ENCODE peak calls at places on chromosome 3, in four cellular contexts. X is H1, E is HepG2, G is GM12878. J is an unnamed sample.

GRCh38 chr3:116238863-116239262 is 206.4 kb downstream of the LSAMP start:
- DNase-seq in X (no peak), E (no peak), G (no peak), J (no peak)

GRCh38 chr3:30632065-30632464 is 25.7 kb downstream of the TGFBR2 start:
- DNase-seq in X (no peak), E (no peak), G (no peak), J (no peak)

GRCh38 chr3:58665410-58665809 is 1.2 kb downstream of the FAM3D start:
- DNase-seq in X (no peak), E (no peak), G (no peak), J (no peak)

GRCh38 chr3:28853830-28854229 is 427.0 kb upstream of the RBMS3 start:
- DNase-seq in X (no peak), E (no peak), G (no peak), J (no peak)

GRCh38 chr3:44058022-44058867 is 183.4 kb upstream of the TOPAZ1 start:
- DNase-seq in X (no peak), E (no peak), G (peak), J (no peak)

GRCh38 chr3:57757642-57758297 is 1.7 kb downstream of the SLMAP start:
- DNase-seq in X (no peak), E (peak), G (no peak), J (no peak)

GRCh38 chr3:142618917-142619401 is 22.8 kb downstream of the PLS1 start:
- DNase-seq in X (no peak), E (peak), G (no peak), J (no peak)

GRCh38 chr3:183430325-183430957 is 2.0 kb upstream of the MCF2L2 start:
- DNase-seq in X (no peak), E (no peak), G (no peak), J (no peak)

GRCh38 chr3:95511915-95512314 is 1302.5 kb upstream of the EPHA6 start:
- DNase-seq in X (no peak), E (no peak), G (no peak), J (no peak)

GRCh38 chr3:30747771-30748281 is 141.4 kb downstream of the TGFBR2 start:
- DNase-seq in X (no peak), E (peak), G (no peak), J (no peak)

GRCh38 chr3:128317698-128318231 is 148.9 kb downstream of the DNAJB8 start:
- DNase-seq in X (no peak), E (no peak), G (no peak), J (no peak)

GRCh38 chr3:32132121-32132520 is 25.7 kb downstream of the GPD1L start:
- DNase-seq in X (no peak), E (no peak), G (no peak), J (no peak)

GRCh38 chr3:63961891-63962290 is 49.7 kb upstream of the SCAANT1 start:
- DNase-seq in X (no peak), E (peak), G (no peak), J (no peak)

GRCh38 chr3:180295811-180296210 is 259.1 kb upstream of the PEX5L start:
- DNase-seq in X (no peak), E (no peak), G (no peak), J (no peak)

GRCh38 chr3:151550025-151550618 is 89.3 kb upstream of the IGSF10 start:
- DNase-seq in X (no peak), E (no peak), G (no peak), J (no peak)

GRCh38 chr3:44074181-44074580 is 167.5 kb upstream of the TOPAZ1 start:
- DNase-seq in X (peak), E (no peak), G (no peak), J (no peak)

GRCh38 chr3:71392277-71392676 is 191.3 kb downstream of the FOXP1 start:
- DNase-seq in X (no peak), E (no peak), G (no peak), J (no peak)

GRCh38 chr3:189551007-189551406 is 80.2 kb upstream of the TP63 start:
- DNase-seq in X (no peak), E (no peak), G (no peak), J (no peak)

GRCh38 chr3:189557824-189558223 is 73.4 kb upstream of the TP63 start:
- DNase-seq in X (no peak), E (no peak), G (no peak), J (no peak)

GRCh38 chr3:189555558-189555881 is 75.7 kb upstream of the TP63 start:
- DNase-seq in X (no peak), E (no peak), G (no peak), J (no peak)

DNA sequence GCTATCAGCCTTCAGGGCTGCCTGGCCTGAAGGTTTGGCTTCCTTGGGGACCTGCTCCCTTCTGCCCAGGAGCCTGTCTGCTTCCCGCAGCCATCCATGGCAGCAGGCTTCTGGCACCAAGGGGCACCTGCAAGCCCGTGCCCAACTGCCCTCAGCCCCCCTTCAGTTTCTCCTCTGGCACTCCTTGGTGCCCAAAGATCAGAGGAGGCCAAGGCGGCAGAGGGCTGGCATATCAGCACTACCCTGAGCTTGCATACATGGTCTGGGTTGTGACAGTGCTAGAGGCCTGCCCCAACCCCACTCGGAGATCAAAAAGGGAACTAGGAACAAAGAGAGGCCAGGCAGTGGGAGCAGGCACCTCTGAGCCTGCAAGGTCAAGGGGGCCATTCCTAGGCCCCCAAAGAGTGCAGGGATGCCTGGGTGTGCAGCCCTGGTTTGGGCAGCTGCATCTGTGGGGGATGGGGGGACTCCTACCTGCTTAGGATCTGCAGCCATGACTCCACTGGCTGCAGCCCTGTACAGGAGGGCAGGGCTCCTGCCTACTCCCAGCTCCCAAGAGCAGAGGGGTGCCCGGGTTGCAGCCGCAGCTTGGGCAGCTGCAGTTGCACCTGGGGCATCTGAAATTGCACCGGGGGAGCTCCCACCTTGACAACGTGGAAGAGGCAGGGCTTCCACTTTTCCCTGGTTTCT is 76.2 kb upstream of the TP63 start:
- DNase-seq in X (no peak), E (no peak), G (no peak), J (no peak)
- TF ChIP-seq SUZ12 in X (no peak), E (no peak), G (no peak), J (no peak)

DNA sequence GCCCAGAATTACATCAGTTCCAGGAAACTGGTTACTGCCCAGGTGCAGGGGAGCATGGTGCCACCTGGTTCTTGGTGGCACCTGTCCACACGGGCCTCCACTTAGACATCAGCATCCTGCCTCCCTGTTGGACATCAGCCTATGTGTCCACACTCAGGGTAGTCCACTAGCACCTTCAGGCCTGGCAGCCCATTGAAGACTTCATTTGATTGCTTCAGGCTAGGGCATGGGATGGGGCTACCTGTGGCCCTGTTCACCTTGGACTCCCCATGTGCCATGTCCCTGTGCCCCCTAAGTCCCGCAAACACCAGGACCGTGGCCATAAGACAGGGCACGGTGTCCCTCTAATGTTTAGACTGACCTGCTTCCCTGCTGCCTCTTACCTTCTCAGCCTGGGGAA is 30.9 kb downstream of the CYP8B1 start:
- DNase-seq in X (no peak), E (no peak), G (no peak), J (no peak)
- TF ChIP-seq YY1 in X (no peak), E (no peak), G (no peak), J (no peak)

GRCh38 chr3:97896547-97896946 is 74.7 kb downstream of the CRYBG3 start:
- DNase-seq in X (no peak), E (no peak), G (no peak), J (no peak)
- TF ChIP-seq ZNF274 in X (no peak), E (no peak), G (no peak), J (no peak)

DNA sequence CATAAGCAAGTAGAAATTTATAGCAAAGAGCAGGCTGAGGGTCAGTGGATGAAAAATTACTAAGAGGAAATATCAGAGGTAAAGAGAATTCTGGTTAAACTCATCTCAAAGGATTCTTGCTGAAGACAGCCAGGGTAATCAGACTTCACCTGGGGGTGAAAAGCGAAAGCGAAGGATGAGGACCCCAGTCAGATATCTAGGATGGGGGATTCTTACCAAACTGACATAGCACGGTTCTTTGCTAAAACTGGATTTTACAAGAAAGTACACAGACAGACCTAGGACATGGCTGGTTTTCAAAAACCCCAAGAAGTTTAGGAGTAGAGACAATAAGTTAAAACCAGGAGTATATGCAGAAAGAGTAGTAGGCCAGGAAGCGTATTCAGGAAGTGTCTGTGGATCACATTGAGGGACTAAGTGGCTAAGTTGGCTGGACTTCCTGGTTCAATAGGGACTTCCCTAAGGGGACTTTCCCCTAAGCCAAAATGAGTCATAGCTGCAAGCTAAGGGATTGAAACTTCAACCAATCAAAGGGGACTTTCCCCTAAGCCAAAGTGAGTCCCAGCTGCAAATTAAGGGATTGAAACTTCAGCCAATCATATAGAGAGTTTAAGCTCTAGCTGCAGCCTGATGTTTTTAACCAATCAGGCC is 2.4 kb upstream of the CFAP91 start:
- DNase-seq in X (no peak), E (peak), G (peak), J (no peak)
- TF ChIP-seq SUZ12 in X (no peak), E (no peak), G (no peak), J (no peak)

GRCh38 chr3:112734718-112735350 is 93.9 kb upstream of the CCDC80 start:
- DNase-seq in X (peak), E (peak), G (peak), J (peak)
- TF ChIP-seq YY1 in X (no peak), E (no peak), G (peak), J (no peak)

DNA sequence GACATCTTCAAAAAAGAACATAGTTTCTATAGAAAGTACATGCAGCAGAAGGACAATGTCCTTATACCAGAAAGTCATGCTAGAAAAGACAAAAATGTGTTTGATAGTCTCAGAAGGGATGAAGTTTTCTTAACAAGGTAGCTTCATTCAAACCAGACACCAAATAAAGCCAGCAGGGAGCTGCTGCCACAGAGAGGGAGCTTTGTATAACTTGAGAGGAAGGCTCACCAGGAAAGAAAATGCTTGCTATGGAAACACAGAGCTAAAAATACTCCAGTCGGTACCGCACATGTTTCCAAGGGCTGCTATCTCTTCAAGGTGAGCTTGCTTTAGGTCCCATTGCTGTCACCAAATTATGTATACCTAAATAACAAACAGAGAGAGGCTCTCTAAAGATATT is 1074.8 kb upstream of the ALCAM start:
- DNase-seq in X (no peak), E (no peak), G (no peak), J (no peak)
- TF ChIP-seq ZNF274 in X (no peak), E (no peak), G (no peak), J (no peak)

GRCh38 chr3:113169876-113170452 is 41.4 kb upstream of the BOC start:
- DNase-seq in X (no peak), E (no peak), G (no peak), J (no peak)

GRCh38 chr3:113166357-113166718 is 45.0 kb upstream of the BOC start:
- DNase-seq in X (no peak), E (no peak), G (no peak), J (no peak)

GRCh38 chr3:113167929-113168771 is 43.2 kb upstream of the BOC start:
- DNase-seq in X (no peak), E (no peak), G (no peak), J (no peak)

GRCh38 chr3:113165841-113166240 is 45.5 kb upstream of the BOC start:
- DNase-seq in X (no peak), E (no peak), G (no peak), J (no peak)

GRCh38 chr3:113166719-113167492 is 44.5 kb upstream of the BOC start:
- DNase-seq in X (no peak), E (no peak), G (no peak), J (no peak)
- TF ChIP-seq SUZ12 in X (no peak), E (no peak), G (no peak), J (no peak)

GRCh38 chr3:48655063-48655462 is 7.6 kb downstream of the CELSR3 start:
- DNase-seq in X (no peak), E (no peak), G (no peak), J (no peak)

GRCh38 chr3:48656841-48657281 is 5.8 kb downstream of the CELSR3 start:
- DNase-seq in X (no peak), E (no peak), G (no peak), J (no peak)

GRCh38 chr3:48652923-48653715 is 9.6 kb downstream of the CELSR3 start:
- DNase-seq in X (no peak), E (no peak), G (no peak), J (no peak)

GRCh38 chr3:48656061-48656840 is 6.4 kb downstream of the CELSR3 start:
- DNase-seq in X (peak), E (peak), G (no peak), J (peak)

GRCh38 chr3:48655586-48655985 is 7.1 kb downstream of the CELSR3 start:
- DNase-seq in X (no peak), E (no peak), G (no peak), J (no peak)
- TF ChIP-seq YY1 in X (no peak), E (no peak), G (no peak), J (no peak)